ENCODE peak calls at places on chromosomes 5 and 9, in eight cellular contexts. D is NCI-H1436 treated with DMSO at 0.1 percent for 48 hours; Q is WERI-Rb-1; O is dermis blood vessel endothelial cell; A is head of caudate nucleus; H is non-pigmented ciliary epithelial cell; R is SW 1271; L is activated CD4-positive, alpha-beta T cell treated with anti-CD3 and anti-CD28 coated beads for 1 hour. N is an unnamed sample.

GRCh38 chr5:998975-999501 is 9.6 kb upstream of the NKD2 start:
- DNase-seq in D (no peak), Q (peak), O (no peak), A (no peak), H (no peak), R (no peak), L (no peak), N (no peak)

GRCh38 chr5:168219515-168220410 is 71.7 kb upstream of the WWC1 start:
- DNase-seq in D (no peak), Q (peak), O (peak), A (peak), H (peak), R (peak), L (no peak), N (peak)

GRCh38 chr9:99421369-99421768 is 199.3 kb downstream of the SEC61B start:
- DNase-seq in D (no peak), Q (no peak), O (no peak), A (no peak), H (no peak), R (no peak), L (no peak), N (no peak)

GRCh38 chr5:14663734-14664269 is 716 bp upstream of the OTULIN start:
- DNase-seq in D (no peak), Q (peak), O (peak), A (peak), H (no peak), R (peak), L (no peak), N (peak)

GRCh38 chr9:105842023-105842644 is 147.8 kb downstream of the TMEM38B start:
- DNase-seq in D (no peak), Q (peak), O (peak), A (peak), H (peak), R (no peak), L (no peak), N (no peak)

GRCh38 chr9:65444943-65445342 is 159.9 kb upstream of the FOXD4L5 start:
- DNase-seq in D (no peak), Q (no peak), O (no peak), A (no peak), H (no peak), R (no peak), L (no peak), N (no peak)

GRCh38 chr9:127562271-127562780 is 49.8 kb upstream of the STXBP1 start:
- DNase-seq in D (no peak), Q (no peak), O (no peak), A (no peak), H (no peak), R (peak), L (no peak), N (no peak)

GRCh38 chr5:67306997-67307580 is 110.5 kb upstream of the CD180 start:
- DNase-seq in D (no peak), Q (no peak), O (no peak), A (no peak), H (no peak), R (no peak), L (no peak), N (no peak)

GRCh38 chr5:84450617-84451414 is 66.1 kb upstream of the EDIL3 start:
- DNase-seq in D (no peak), Q (no peak), O (peak), A (no peak), H (no peak), R (peak), L (no peak), N (no peak)

GRCh38 chr9:97907051-97907450 is 15.2 kb downstream of the TRMO start:
- DNase-seq in D (no peak), Q (no peak), O (no peak), A (no peak), H (no peak), R (no peak), L (no peak), N (no peak)

GRCh38 chr5:69414885-69415583 is at the start of gene MARVELD2:
- DNase-seq in D (no peak), Q (peak), O (peak), A (peak), H (no peak), R (peak), L (peak), N (no peak)

GRCh38 chr5:144798595-144798994 is 627.9 kb downstream of the KCTD16 start:
- DNase-seq in D (no peak), Q (no peak), O (no peak), A (no peak), H (no peak), R (no peak), L (no peak), N (no peak)

GRCh38 chr5:91443761-91444467 is 60.8 kb upstream of the ARRDC3 start:
- DNase-seq in D (no peak), Q (no peak), O (no peak), A (no peak), H (no peak), R (no peak), L (no peak), N (no peak)

GRCh38 chr5:1325870-1326546 is 18.9 kb downstream of the CLPTM1L start:
- DNase-seq in D (no peak), Q (peak), O (no peak), A (no peak), H (no peak), R (no peak), L (no peak), N (no peak)

GRCh38 chr9:35490910-35491465 is 1.1 kb downstream of the RUSC2 start:
- DNase-seq in D (no peak), Q (no peak), O (peak), A (no peak), H (no peak), R (no peak), L (no peak), N (no peak)

GRCh38 chr5:32677023-32677422 is 34.1 kb upstream of the NPR3 start:
- DNase-seq in D (no peak), Q (no peak), O (no peak), A (no peak), H (no peak), R (no peak), L (no peak), N (no peak)

GRCh38 chr5:61085885-61086284 is 76.4 kb downstream of the SMIM15 start:
- DNase-seq in D (no peak), Q (no peak), O (no peak), A (no peak), H (no peak), R (no peak), L (no peak), N (no peak)

GRCh38 chr5:37774912-37775483 is 64.8 kb downstream of the GDNF start:
- DNase-seq in D (no peak), Q (peak), O (peak), A (no peak), H (no peak), R (no peak), L (no peak), N (peak)

GRCh38 chr9:3980212-3980611 is 319.7 kb downstream of the GLIS3 start:
- DNase-seq in D (no peak), Q (no peak), O (no peak), A (no peak), H (no peak), R (no peak), L (no peak), N (no peak)

GRCh38 chr5:38589629-38590028 is 33.2 kb upstream of the LIFR start:
- DNase-seq in D (no peak), Q (no peak), O (no peak), A (no peak), H (no peak), R (no peak), L (no peak), N (no peak)

GRCh38 chr5:158758666-158759065 is 341.1 kb downstream of the EBF1 start:
- DNase-seq in D (no peak), Q (no peak), O (no peak), A (no peak), H (no peak), R (no peak), L (no peak), N (no peak)

GRCh38 chr9:87739546-87739945 is 13.6 kb downstream of the CTSL start:
- DNase-seq in D (no peak), Q (no peak), O (no peak), A (no peak), H (no peak), R (no peak), L (no peak), N (no peak)

GRCh38 chr5:16076657-16077056 is 102.9 kb downstream of the MARCHF11 start:
- DNase-seq in D (no peak), Q (no peak), O (no peak), A (no peak), H (no peak), R (no peak), L (no peak), N (peak)

GRCh38 chr9:68473790-68474189 is 66.9 kb downstream of the TMEM252 start:
- DNase-seq in D (no peak), Q (no peak), O (no peak), A (no peak), H (no peak), R (no peak), L (no peak), N (no peak)

GRCh38 chr5:124287813-124288212 is 458.6 kb downstream of the ZNF608 start:
- DNase-seq in D (no peak), Q (no peak), O (no peak), A (no peak), H (no peak), R (no peak), L (no peak), N (no peak)

GRCh38 chr9:76677481-76678055 is 86.7 kb upstream of the PCA3 start:
- DNase-seq in D (no peak), Q (no peak), O (peak), A (no peak), H (no peak), R (no peak), L (no peak), N (no peak)

GRCh38 chr5:55868846-55869245 is 17.7 kb downstream of the IL31RA start:
- DNase-seq in D (no peak), Q (no peak), O (peak), A (no peak), H (peak), R (peak), L (no peak), N (no peak)

GRCh38 chr9:6576930-6577329 is 68.6 kb downstream of the GLDC start:
- DNase-seq in D (no peak), Q (no peak), O (no peak), A (peak), H (no peak), R (no peak), L (no peak), N (no peak)

GRCh38 chr9:115922441-115922840 is 231.2 kb upstream of the PAPPA start:
- DNase-seq in D (no peak), Q (no peak), O (no peak), A (no peak), H (no peak), R (no peak), L (no peak), N (no peak)

GRCh38 chr9:117796681-117797080 is 92.5 kb downstream of the TLR4 start:
- DNase-seq in D (no peak), Q (no peak), O (no peak), A (no peak), H (peak), R (no peak), L (no peak), N (no peak)

GRCh38 chr5:91417219-91417618 is 34.1 kb upstream of the ARRDC3 start:
- DNase-seq in D (no peak), Q (no peak), O (no peak), A (no peak), H (peak), R (no peak), L (no peak), N (no peak)

GRCh38 chr5:53378590-53379247 is 101.7 kb upstream of the FST start:
- DNase-seq in D (no peak), Q (no peak), O (peak), A (no peak), H (no peak), R (no peak), L (no peak), N (no peak)

GRCh38 chr9:74960548-74960947 is 7.8 kb upstream of the C9orf40 start:
- DNase-seq in D (no peak), Q (no peak), O (no peak), A (no peak), H (no peak), R (peak), L (no peak), N (no peak)

GRCh38 chr5:150516011-150516410 is 8.1 kb downstream of the NDST1 start:
- DNase-seq in D (no peak), Q (peak), O (peak), A (no peak), H (no peak), R (no peak), L (no peak), N (no peak)

GRCh38 chr5:132389453-132390286 is 20.2 kb downstream of the SLC22A5 start:
- DNase-seq in D (no peak), Q (no peak), O (peak), A (no peak), H (peak), R (peak), L (peak), N (no peak)

GRCh38 chr9:83538172-83538889 is at the start of gene FRMD3:
- DNase-seq in D (no peak), Q (peak), O (peak), A (peak), H (peak), R (peak), L (no peak), N (peak)

GRCh38 chr5:149576021-149576420 is 5.3 kb upstream of the ARHGEF37 start:
- DNase-seq in D (no peak), Q (no peak), O (no peak), A (no peak), H (no peak), R (no peak), L (no peak), N (no peak)